ENCODE peak calls at places on chromosome 20, in eight cellular contexts. P, G, M, F, W, N, J and H are unnamed samples.

GRCh38 chr20:59204201-59204894 is 40.7 kb downstream of the ZNF831 start:
- DNase-seq in P (no peak), G (no peak), M (no peak), F (no peak), W (no peak), N (no peak), J (no peak), H (no peak)

GRCh38 chr20:34791289-34792020 is 34.0 kb downstream of the NCOA6 start:
- DNase-seq in P (peak), G (no peak), M (no peak), F (peak), W (no peak), N (no peak), J (no peak), H (no peak)

GRCh38 chr20:57656252-57656820 is 36.1 kb upstream of the ZBP1 start:
- DNase-seq in P (no peak), G (no peak), M (peak), F (no peak), W (no peak), N (no peak), J (no peak), H (peak)

GRCh38 chr20:60228255-60228654 is 270.0 kb downstream of the CDH26 start:
- DNase-seq in P (no peak), G (no peak), M (no peak), F (no peak), W (no peak), N (no peak), J (no peak), H (no peak)

GRCh38 chr20:35607003-35607735 is 8.5 kb upstream of the SPAG4 start:
- DNase-seq in P (no peak), G (no peak), M (no peak), F (no peak), W (no peak), N (no peak), J (no peak), H (no peak)

GRCh38 chr20:50395258-50395729 is 114.9 kb upstream of the PTPN1 start:
- DNase-seq in P (no peak), G (no peak), M (peak), F (peak), W (no peak), N (no peak), J (no peak), H (no peak)

GRCh38 chr20:57451759-57452661 is 60.8 kb downstream of the RBM38 start:
- DNase-seq in P (no peak), G (no peak), M (no peak), F (no peak), W (no peak), N (no peak), J (no peak), H (peak)

GRCh38 chr20:44011251-44011940 is 96.7 kb downstream of the TOX2 start:
- DNase-seq in P (peak), G (no peak), M (no peak), F (no peak), W (no peak), N (no peak), J (no peak), H (no peak)

GRCh38 chr20:43492101-43492500 is 15.4 kb upstream of the L3MBTL1 start:
- DNase-seq in P (no peak), G (no peak), M (no peak), F (peak), W (no peak), N (no peak), J (no peak), H (no peak)

GRCh38 chr20:40563296-40563950 is 125.6 kb downstream of the MAFB start:
- DNase-seq in P (peak), G (no peak), M (no peak), F (no peak), W (peak), N (no peak), J (no peak), H (no peak)

GRCh38 chr20:24305366-24305765 is 164.1 kb upstream of the SYNDIG1 start:
- DNase-seq in P (no peak), G (no peak), M (no peak), F (no peak), W (no peak), N (no peak), J (no peak), H (no peak)

GRCh38 chr20:48750941-48751620 is 76.7 kb downstream of the PREX1 start:
- DNase-seq in P (no peak), G (no peak), M (no peak), F (no peak), W (peak), N (peak), J (peak), H (peak)

GRCh38 chr20:12153616-12154015 is 235.9 kb downstream of the BTBD3 start:
- DNase-seq in P (peak), G (no peak), M (no peak), F (no peak), W (peak), N (no peak), J (no peak), H (no peak)

GRCh38 chr20:32040142-32040953 is 11.7 kb upstream of the HCK start:
- DNase-seq in P (peak), G (no peak), M (peak), F (no peak), W (no peak), N (peak), J (no peak), H (no peak)

GRCh38 chr20:61905781-61906523 is 159.7 kb downstream of the TAF4 start:
- DNase-seq in P (no peak), G (no peak), M (no peak), F (no peak), W (no peak), N (no peak), J (no peak), H (no peak)

GRCh38 chr20:35680464-35681183 is 15.9 kb upstream of the CPNE1 start:
- DNase-seq in P (no peak), G (no peak), M (no peak), F (no peak), W (no peak), N (no peak), J (no peak), H (no peak)

GRCh38 chr20:20138301-20139064 is 86.2 kb downstream of the CFAP61 start:
- DNase-seq in P (no peak), G (no peak), M (no peak), F (no peak), W (no peak), N (no peak), J (no peak), H (no peak)

GRCh38 chr20:50982372-50982771 is 23.8 kb downstream of the MOCS3 start:
- DNase-seq in P (peak), G (no peak), M (no peak), F (peak), W (peak), N (no peak), J (no peak), H (no peak)

GRCh38 chr20:63673951-63674350 is 15.8 kb downstream of the RTEL1 start:
- DNase-seq in P (no peak), G (no peak), M (no peak), F (no peak), W (no peak), N (no peak), J (no peak), H (no peak)

GRCh38 chr20:52118696-52119095 is 72.9 kb downstream of the ZFP64 start:
- DNase-seq in P (no peak), G (no peak), M (peak), F (no peak), W (no peak), N (no peak), J (no peak), H (no peak)

GRCh38 chr20:32779500-32780215 is 17.5 kb downstream of the DNMT3B start:
- DNase-seq in P (no peak), G (no peak), M (no peak), F (no peak), W (no peak), N (no peak), J (no peak), H (no peak)

GRCh38 chr20:37976862-37977261 is 56.4 kb downstream of the TTI1 start:
- DNase-seq in P (no peak), G (no peak), M (no peak), F (no peak), W (no peak), N (no peak), J (no peak), H (no peak)